ENCODE peak calls at places on chromosomes 5 and 9, in five cellular contexts. T, W, V, J and E are unnamed samples.

GRCh38 chr9:71980266-71981018 is 69.0 kb downstream of the C9orf85 start:
- DNase-seq in T (no peak), W (no peak), V (no peak), J (no peak), E (no peak)

GRCh38 chr9:86600977-86601376 is 246.8 kb upstream of the TUT7 start:
- DNase-seq in T (no peak), W (no peak), V (no peak), J (no peak), E (no peak)

GRCh38 chr9:30796806-30797205 is 1587.6 kb upstream of the ACO1 start:
- DNase-seq in T (no peak), W (no peak), V (no peak), J (no peak), E (no peak)

GRCh38 chr5:41112486-41113455 is 41.6 kb upstream of the MROH2B start:
- DNase-seq in T (no peak), W (no peak), V (no peak), J (no peak), E (no peak)

GRCh38 chr5:86917117-86917579 is 299.4 kb downstream of the COX7C start:
- DNase-seq in T (peak; percentile 6), W (no peak), V (peak; percentile 27), J (no peak), E (no peak)

GRCh38 chr5:10111575-10111974 is 138.1 kb downstream of the ATPSCKMT start:
- DNase-seq in T (peak; percentile 33), W (no peak), V (peak; percentile 26), J (no peak), E (peak; percentile 20)

GRCh38 chr5:172283862-172284274 is 304 bp upstream of the UBTD2 start:
- DNase-seq in T (peak; percentile 65), W (peak; percentile 81), V (peak; percentile 83), J (peak; percentile 96), E (peak; percentile 71)

GRCh38 chr5:76818844-76819831 is at the start of gene F2RL1:
- DNase-seq in T (peak; percentile 98), W (peak; percentile 22), V (no peak), J (peak; percentile 86), E (peak; percentile 40)

GRCh38 chr9:16262467-16263261 is 607.8 kb downstream of the BNC2 start:
- DNase-seq in T (no peak), W (no peak), V (no peak), J (no peak), E (no peak)

GRCh38 chr9:81363916-81364480 is 325.3 kb downstream of the TLE1 start:
- DNase-seq in T (no peak), W (no peak), V (no peak), J (no peak), E (no peak)

GRCh38 chr5:124652514-124652819 is 94.0 kb downstream of the ZNF608 start:
- DNase-seq in T (no peak), W (no peak), V (no peak), J (no peak), E (no peak)

GRCh38 chr5:142322747-142323479 is 1.9 kb downstream of the SPRY4 start:
- DNase-seq in T (peak; percentile 22), W (peak; percentile 75), V (no peak), J (no peak), E (no peak)

GRCh38 chr9:73613092-73613701 is 461.5 kb downstream of the ANXA1 start:
- DNase-seq in T (no peak), W (no peak), V (no peak), J (no peak), E (no peak)

GRCh38 chr9:121684381-121685145 is 33.1 kb downstream of the DAB2IP start:
- DNase-seq in T (no peak), W (peak; percentile 46), V (peak; percentile 13), J (peak; percentile 78), E (peak; percentile 9)

GRCh38 chr5:154421868-154422267 is 23.9 kb upstream of the SAP30L start:
- DNase-seq in T (no peak), W (no peak), V (peak; percentile 19), J (no peak), E (no peak)

GRCh38 chr9:76667521-76667957 is 96.7 kb upstream of the PCA3 start:
- DNase-seq in T (peak; percentile 52), W (no peak), V (no peak), J (no peak), E (no peak)

GRCh38 chr5:102527547-102527946 is 28.7 kb upstream of the SLCO6A1 start:
- DNase-seq in T (no peak), W (no peak), V (no peak), J (no peak), E (no peak)

GRCh38 chr5:132090107-132090506 is 16.5 kb downstream of the CSF2 start:
- DNase-seq in T (peak; percentile 98), W (no peak), V (no peak), J (no peak), E (no peak)

GRCh38 chr9:89022071-89022721 is 30.9 kb downstream of the S1PR3 start:
- DNase-seq in T (no peak), W (no peak), V (no peak), J (no peak), E (no peak)

GRCh38 chr5:179264641-179265528 is 80.4 kb downstream of the ADAMTS2 start:
- DNase-seq in T (no peak), W (no peak), V (no peak), J (peak; percentile 58), E (no peak)

GRCh38 chr9:98495530-98495929 is 213.2 kb downstream of the GABBR2 start:
- DNase-seq in T (no peak), W (no peak), V (no peak), J (no peak), E (no peak)

GRCh38 chr9:124881138-124881743 is 19.3 kb downstream of the ARPC5L start:
- DNase-seq in T (no peak), W (no peak), V (no peak), J (peak; percentile 69), E (no peak)

GRCh38 chr9:114166606-114167572 is 11.6 kb downstream of the COL27A1 start:
- DNase-seq in T (no peak), W (no peak), V (no peak), J (peak; percentile 23), E (no peak)

GRCh38 chr5:79842006-79842881 is 148.8 kb downstream of the MTX3 start:
- DNase-seq in T (no peak), W (no peak), V (no peak), J (no peak), E (no peak)

GRCh38 chr5:53480474-53481353 is at the start of gene FST:
- DNase-seq in T (peak; percentile 35), W (peak; percentile 22), V (no peak), J (peak; percentile 72), E (no peak)

GRCh38 chr9:133955821-133956411 is 36.2 kb downstream of the VAV2 start:
- DNase-seq in T (no peak), W (no peak), V (no peak), J (peak; percentile 91), E (no peak)

GRCh38 chr9:133958756-133959155 is 33.4 kb downstream of the VAV2 start:
- DNase-seq in T (no peak), W (no peak), V (no peak), J (peak; percentile 74), E (no peak)

GRCh38 chr9:133954862-133955529 is 37.1 kb downstream of the VAV2 start:
- DNase-seq in T (no peak), W (no peak), V (no peak), J (peak; percentile 79), E (no peak)

GRCh38 chr9:133957328-133957727 is 34.8 kb downstream of the VAV2 start:
- DNase-seq in T (no peak), W (no peak), V (no peak), J (peak; percentile 73), E (no peak)

DNA sequence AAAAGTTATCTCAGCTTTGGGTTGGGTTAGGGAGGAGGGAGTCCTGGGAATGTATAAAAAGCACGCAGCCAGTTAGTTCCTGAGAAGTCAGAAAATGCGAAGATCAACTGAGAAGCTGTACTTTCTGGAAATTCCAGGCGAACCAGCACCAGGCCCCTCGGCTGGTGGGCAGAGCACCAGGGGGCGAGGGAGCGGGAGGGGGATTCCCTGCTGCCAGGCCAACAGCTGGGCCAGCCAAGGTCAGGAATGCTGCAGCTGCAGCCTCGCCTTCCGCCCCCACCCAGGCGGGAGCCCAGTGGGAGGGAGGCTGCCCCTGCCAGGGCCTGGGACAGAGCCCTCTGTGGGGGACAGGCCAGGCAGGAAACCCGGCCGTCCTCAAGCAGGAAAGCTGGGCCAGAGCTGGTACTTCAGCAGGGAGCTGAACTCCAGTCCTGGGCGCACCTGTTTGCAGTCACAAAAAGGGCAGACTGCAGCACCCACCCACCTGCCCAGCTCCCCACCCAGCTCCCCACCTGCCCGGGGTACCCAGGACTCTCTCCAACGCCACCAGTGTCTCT is 35.5 kb downstream of the VAV2 start:
- DNase-seq in T (peak; percentile 5), W (no peak), V (no peak), J (peak; percentile 82), E (no peak)
- H3K4me1 ChIP-seq in T (peaks cover 30% of the 10 kb centered on the region), W (peaks cover 19% of the 10 kb centered on the region), V (no peaks in the 10 kb centered on the region), J (peaks cover 62% of the 10 kb centered on the region), E (peaks cover 4% of the 10 kb centered on the region)

GRCh38 chr9:109922617-109923260 is 142.7 kb downstream of the PALM2AKAP2 start:
- DNase-seq in T (peak; percentile 3), W (no peak), V (no peak), J (no peak), E (no peak)

GRCh38 chr9:109925810-109926209 is 145.8 kb downstream of the PALM2AKAP2 start:
- DNase-seq in T (no peak), W (no peak), V (no peak), J (no peak), E (no peak)

GRCh38 chr9:109926321-109926959 is 146.4 kb downstream of the PALM2AKAP2 start:
- DNase-seq in T (no peak), W (peak; percentile 30), V (no peak), J (no peak), E (no peak)

GRCh38 chr9:109923371-109923770 is 143.4 kb downstream of the PALM2AKAP2 start:
- DNase-seq in T (no peak), W (no peak), V (no peak), J (no peak), E (no peak)

DNA sequence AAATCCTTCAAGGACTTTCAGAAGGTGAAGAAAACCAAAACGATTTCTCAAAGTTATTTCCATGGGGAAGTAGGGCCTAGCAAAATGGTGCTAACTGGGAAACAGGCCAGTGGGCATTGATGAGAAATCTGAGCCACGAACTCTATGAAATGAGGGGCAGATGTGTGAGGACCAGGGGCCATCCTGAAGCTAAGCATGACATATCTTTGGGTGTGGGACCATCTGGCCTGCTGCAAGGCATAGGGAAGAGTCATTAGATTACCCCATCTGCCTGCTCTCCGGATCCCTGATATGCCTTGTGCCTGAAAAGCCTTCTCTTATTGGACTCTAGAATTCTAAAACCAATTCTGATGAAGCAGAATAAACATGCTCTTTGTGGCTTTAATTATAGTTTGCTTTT is 143.8 kb downstream of the PALM2AKAP2 start:
- DNase-seq in T (no peak), W (no peak), V (no peak), J (no peak), E (no peak)
- H3K27ac ChIP-seq in T (no peak overlapping the region), W (no peak overlapping the region), V (no peak overlapping the region), J (peak overlapping the region; percentile 9), E (no peak overlapping the region)

GRCh38 chr5:180348316-180348715 is 4.8 kb downstream of the GFPT2 start:
- DNase-seq in T (no peak), W (no peak), V (no peak), J (no peak), E (no peak)
- H3K9me3 ChIP-seq in T (no peaks in the 10 kb centered on the region), W (no peaks in the 10 kb centered on the region), V (no peaks in the 10 kb centered on the region), J (no peaks in the 10 kb centered on the region), E (no peaks in the 10 kb centered on the region)

DNA sequence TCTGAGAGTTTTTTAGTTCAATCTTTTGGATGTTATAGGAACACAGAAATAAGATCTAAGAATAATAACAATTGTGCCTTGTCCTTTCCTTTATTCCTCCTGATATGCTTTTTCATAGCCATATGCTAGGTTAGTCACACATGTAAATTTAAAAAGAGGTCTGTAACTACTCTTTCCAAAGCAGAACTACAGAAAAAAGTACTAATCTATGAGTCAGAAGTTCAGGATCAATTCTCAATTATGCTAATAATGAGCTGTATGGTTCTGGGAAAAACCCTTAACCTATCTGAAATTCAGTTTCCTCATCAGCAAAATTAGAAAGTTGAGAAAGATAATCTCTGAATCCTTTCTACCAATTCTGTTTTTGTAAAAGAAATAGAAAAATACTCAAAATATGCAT is 44.4 kb downstream of the ANKRD31 start:
- DNase-seq in T (no peak), W (no peak), V (no peak), J (no peak), E (no peak)
- H3K4me1 ChIP-seq in T (no peaks in the 10 kb centered on the region), W (no peaks in the 10 kb centered on the region), V (no peaks in the 10 kb centered on the region), J (no peaks in the 10 kb centered on the region), E (no peaks in the 10 kb centered on the region)